ENCODE peak calls at places on chromosomes 1 and 21, in four cellular contexts. E, A, V and I are unnamed samples.

GRCh38 chr1:16029288-16029687 is 7.5 kb downstream of the CLCNKA start:
- DNase-seq in V (no peak), A (no peak), E (no peak), I (no peak)

GRCh38 chr1:29379438-29380073 is 143.2 kb downstream of the PTPRU start:
- DNase-seq in E (no peak), A (no peak), V (no peak), I (no peak)

GRCh38 chr1:43653893-43654292 is 3.9 kb downstream of the KDM4A start:
- DNase-seq in V (no peak), A (no peak), E (no peak), I (no peak)

GRCh38 chr1:47215713-47216112 is 16.3 kb downstream of the TAL1 start:
- DNase-seq in E (no peak), V (no peak), A (no peak), I (no peak)

GRCh38 chr1:89890085-89890754 is 69.4 kb downstream of the LRRC8D start:
- DNase-seq in V (peak; percentile 15), A (peak; percentile 49), E (no peak), I (peak; percentile 24)

GRCh38 chr1:223478606-223479005 is 85.4 kb downstream of the CCDC185 start:
- DNase-seq in V (no peak), E (no peak), A (no peak), I (no peak)

GRCh38 chr1:84300991-84301758 is at the start of gene SAMD13:
- DNase-seq in V (peak; percentile 87), E (peak; percentile 90), A (peak; percentile 18), I (peak; percentile 47)

GRCh38 chr1:1221887-1222574 is 8.1 kb upstream of the TNFRSF4 start:
- DNase-seq in A (no peak), V (no peak), E (peak; percentile 44), I (no peak)

GRCh38 chr1:169348356-169349036 is 19.1 kb downstream of the NME7 start:
- DNase-seq in A (no peak), V (no peak), E (no peak), I (no peak)

GRCh38 chr1:58781541-58782307 is 2.1 kb downstream of the JUN start:
- DNase-seq in A (no peak), E (peak; percentile 77), V (peak; percentile 77), I (peak; percentile 76)

GRCh38 chr21:39082656-39083376 is 100.4 kb downstream of the PSMG1 start:
- DNase-seq in V (peak; percentile 68), A (no peak), E (peak; percentile 41), I (no peak)

GRCh38 chr1:117188268-117189108 is 22.2 kb downstream of the VTCN1 start:
- DNase-seq in E (no peak), V (no peak), A (no peak), I (no peak)

GRCh38 chr1:63593303-63593886 is at the start of gene PGM1:
- DNase-seq in A (peak; percentile 31), V (peak; percentile 81), E (peak; percentile 75), I (peak; percentile 75)

GRCh38 chr1:117059334-117059677 is 820 bp upstream of the TTF2 start:
- DNase-seq in V (peak; percentile 83), E (peak; percentile 78), A (peak; percentile 36), I (no peak)

GRCh38 chr1:25204797-25205441 is 27.4 kb downstream of the SYF2 start:
- DNase-seq in A (peak; percentile 42), V (no peak), E (no peak), I (no peak)

GRCh38 chr1:71677541-71677940 is 596.7 kb upstream of the ZRANB2 start:
- DNase-seq in V (no peak), A (no peak), E (no peak), I (no peak)

GRCh38 chr1:25926731-25927496 is 20.7 kb upstream of the STMN1 start:
- DNase-seq in V (no peak), A (no peak), E (no peak), I (no peak)

GRCh38 chr1:54474500-54475235 is 68.5 kb upstream of the SSBP3 start:
- DNase-seq in V (no peak), A (no peak), E (peak; percentile 47), I (no peak)

GRCh38 chr1:158107926-158108325 is 72.8 kb upstream of the CD1D start:
- DNase-seq in A (no peak), V (no peak), E (no peak), I (no peak)

GRCh38 chr1:210853276-210853675 is 280.7 kb downstream of the KCNH1 start:
- DNase-seq in E (no peak), V (no peak), A (no peak), I (no peak)

GRCh38 chr1:29124366-29125236 is 898 bp upstream of the TMEM200B start:
- DNase-seq in E (peak; percentile 69), A (peak; percentile 71), V (peak; percentile 61), I (peak; percentile 79)

GRCh38 chr1:24266398-24266941 is 52.7 kb upstream of the GRHL3 start:
- DNase-seq in A (peak; percentile 60), V (no peak), E (no peak), I (no peak)

GRCh38 chr1:241590734-241591133 is 49.4 kb downstream of the CHML start:
- DNase-seq in E (no peak), V (no peak), A (no peak), I (no peak)

GRCh38 chr21:46472246-46472645 is 13.6 kb downstream of the DIP2A start:
- DNase-seq in V (no peak), E (no peak), A (no peak), I (no peak)

GRCh38 chr1:81733465-81733864 is 67.3 kb upstream of the ADGRL2 start:
- DNase-seq in E (no peak), A (no peak), V (no peak), I (no peak)
- H3K9me3 ChIP-seq in E (no peaks in the 10 kb centered on the region), A (no peaks in the 10 kb centered on the region), V (no peaks in the 10 kb centered on the region), I (no peaks in the 10 kb centered on the region)

DNA sequence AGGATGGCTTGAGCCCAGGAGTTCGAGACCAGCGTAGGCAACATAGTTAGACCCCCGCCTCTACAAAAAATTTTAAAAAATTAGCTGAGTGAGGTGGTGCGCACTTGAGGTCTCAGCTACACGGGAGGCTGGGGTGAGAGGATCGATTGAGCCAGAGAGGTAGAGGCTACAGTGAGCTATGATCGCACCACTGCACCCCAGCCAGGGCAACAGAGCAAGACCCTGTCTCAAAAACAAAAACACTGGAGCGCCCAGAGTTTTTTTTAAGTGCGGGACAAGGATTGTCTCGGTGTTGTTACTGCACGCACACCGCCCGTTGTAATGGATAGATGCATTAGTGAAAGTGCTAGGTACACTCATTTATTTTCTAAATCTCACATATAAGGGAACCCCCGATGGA is 37.1 kb downstream of the PIK3CD start:
- DNase-seq in A (no peak), V (no peak), E (no peak), I (no peak)
- H3K27ac ChIP-seq in A (peak overlapping the region; percentile 95), V (no peak overlapping the region), E (no peak overlapping the region), I (no peak overlapping the region)

GRCh38 chr1:200473698-200474371 is 64.0 kb upstream of the ZNF281 start:
- DNase-seq in A (no peak), E (no peak), V (no peak), I (no peak)
- H3K4me1 ChIP-seq in A (peaks cover 38% of the 10 kb centered on the region), E (no peaks in the 10 kb centered on the region), V (no peaks in the 10 kb centered on the region), I (no peaks in the 10 kb centered on the region)

GRCh38 chr21:44403106-44404020 is 49.9 kb downstream of the TRPM2 start:
- DNase-seq in E (no peak), V (no peak), A (no peak), I (no peak)
- H3K9me3 ChIP-seq in E (no peaks in the 10 kb centered on the region), V (no peaks in the 10 kb centered on the region), A (no peaks in the 10 kb centered on the region), I (no peaks in the 10 kb centered on the region)

GRCh38 chr1:21270086-21270689 is 20.1 kb downstream of the ECE1 start:
- DNase-seq in E (peak; percentile 82), V (peak; percentile 75), A (peak; percentile 74), I (peak; percentile 75)
- H3K27ac ChIP-seq in E (no peak overlapping the region), V (peak overlapping the region; percentile 75), A (peak overlapping the region; percentile 95), I (peak overlapping the region; percentile 99)

GRCh38 chr1:181155339-181155738 is 66.8 kb downstream of the IER5 start:
- DNase-seq in V (no peak), E (no peak), A (no peak), I (no peak)

GRCh38 chr1:181150842-181151241 is 62.3 kb downstream of the IER5 start:
- DNase-seq in A (no peak), V (no peak), E (no peak), I (no peak)

GRCh38 chr1:181151378-181152326 is 63.2 kb downstream of the IER5 start:
- DNase-seq in E (no peak), A (no peak), V (no peak), I (no peak)

GRCh38 chr1:181153634-181153961 is 65.1 kb downstream of the IER5 start:
- DNase-seq in E (no peak), A (no peak), V (no peak), I (no peak)

GRCh38 chr1:181152892-181153633 is 64.6 kb downstream of the IER5 start:
- DNase-seq in E (peak; percentile 74), V (peak; percentile 90), A (no peak), I (peak; percentile 89)
- H3K4me1 ChIP-seq in E (peaks cover 26% of the 10 kb centered on the region), V (peaks cover 25% of the 10 kb centered on the region), A (no peaks in the 10 kb centered on the region), I (peaks cover 59% of the 10 kb centered on the region)

GRCh38 chr1:196651079-196651478 is 764 bp upstream of the CFH start:
- DNase-seq in A (no peak), V (no peak), E (no peak), I (no peak)
- H3K9me3 ChIP-seq in A (no peaks in the 10 kb centered on the region), V (no peaks in the 10 kb centered on the region), E (no peaks in the 10 kb centered on the region), I (no peaks in the 10 kb centered on the region)

GRCh38 chr1:51548986-51549619 is 30.0 kb upstream of the EPS15 start:
- DNase-seq in A (no peak), E (no peak), V (no peak), I (no peak)
- H3K27ac ChIP-seq in A (no peak overlapping the region), E (peak overlapping the region; percentile 7), V (no peak overlapping the region), I (peak overlapping the region; percentile 18)

GRCh38 chr1:21337459-21337930 is 47.2 kb upstream of the ECE1 start:
- DNase-seq in E (no peak), V (no peak), A (no peak), I (no peak)
- H3K4me1 ChIP-seq in E (peaks cover 98% of the 10 kb centered on the region), V (peaks cover 97% of the 10 kb centered on the region), A (peaks cover 86% of the 10 kb centered on the region), I (peaks cover 95% of the 10 kb centered on the region)

GRCh38 chr1:4215391-4215790 is 315.3 kb upstream of the C1orf174 start:
- DNase-seq in V (no peak), E (no peak), A (no peak), I (no peak)

GRCh38 chr1:4213599-4213998 is 313.5 kb upstream of the C1orf174 start:
- DNase-seq in E (no peak), V (no peak), A (no peak), I (no peak)

GRCh38 chr1:4216231-4216630 is 316.2 kb upstream of the C1orf174 start:
- DNase-seq in A (no peak), E (no peak), V (no peak), I (no peak)

GRCh38 chr1:4212796-4213195 is 312.7 kb upstream of the C1orf174 start:
- DNase-seq in E (no peak), A (no peak), V (no peak), I (no peak)

DNA sequence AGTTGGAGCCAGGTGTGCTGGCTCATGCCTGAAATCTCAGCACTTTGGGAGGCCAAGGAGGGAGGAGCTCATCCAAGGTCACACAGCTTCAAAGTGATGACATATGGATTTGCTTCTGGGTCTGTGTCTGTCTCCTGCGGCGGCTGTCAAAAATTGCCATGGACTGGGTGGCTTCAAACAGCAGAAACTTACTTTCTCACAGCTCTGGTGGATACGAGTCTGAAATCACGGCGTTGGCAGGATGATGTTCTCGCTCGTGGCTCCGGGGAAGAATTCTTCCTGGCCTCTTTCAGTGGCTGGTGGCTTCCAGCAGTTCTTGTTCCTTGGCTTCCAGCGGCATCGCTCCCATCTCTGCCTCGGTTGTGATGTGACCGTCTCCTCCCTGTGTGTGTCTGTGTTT is 314.8 kb upstream of the C1orf174 start:
- DNase-seq in A (no peak), E (no peak), V (no peak), I (no peak)
- H3K9me3 ChIP-seq in A (peaks cover 2% of the 10 kb centered on the region), E (no peaks in the 10 kb centered on the region), V (no peaks in the 10 kb centered on the region), I (no peaks in the 10 kb centered on the region)